ENCODE peak calls at places on chromosomes 3 and 15, in nine cellular contexts. One of them, this sample, is unnamed.

GRCh38 chr3:5136619-5137429 is 14.7 kb downstream of the ARL8B start:
- DNase-seq in central memory CD4-positive, alpha-beta T cell: peak; percentile 50
- DNase-seq in body of pancreas: no peak
- DNase-seq in NCI-H1694 treated with DMSO at 0.1 percent for 48 hours: no peak
- DNase-seq in H54: no peak
- DNase-seq in stimulated activated CD8-positive, alpha-beta memory T cell treated with anti-CD3 and anti-CD28 coated beads, Interleukin-4, amount 100 ng/mL, for 1 hour: no peak
- DNase-seq in left ventricle myocardium superior: no peak
- DNase-seq in Ammon's horn: peak; percentile 36
- DNase-seq in activated CD4-positive, CD25-positive, alpha-beta regulatory T cell treated with anti-CD3 and anti-CD28 coated beads, Interleukin-2, amount 50 U/mL, for 16 hours: no peak
- DNase-seq in this sample: no peak

GRCh38 chr15:70096975-70097336 is 761 bp downstream of the TLE3 start:
- DNase-seq in central memory CD4-positive, alpha-beta T cell: no peak
- DNase-seq in Ammon's horn: no peak
- DNase-seq in activated CD4-positive, CD25-positive, alpha-beta regulatory T cell treated with anti-CD3 and anti-CD28 coated beads, Interleukin-2, amount 50 U/mL, for 16 hours: no peak
- DNase-seq in left ventricle myocardium superior: no peak
- DNase-seq in NCI-H1694 treated with DMSO at 0.1 percent for 48 hours: no peak
- DNase-seq in H54: no peak
- DNase-seq in body of pancreas: no peak
- DNase-seq in stimulated activated CD8-positive, alpha-beta memory T cell treated with anti-CD3 and anti-CD28 coated beads, Interleukin-4, amount 100 ng/mL, for 1 hour: no peak
- DNase-seq in this sample: no peak

GRCh38 chr15:81087121-81087520 is 46.9 kb upstream of the CFAP161 start:
- DNase-seq in NCI-H1694 treated with DMSO at 0.1 percent for 48 hours: no peak
- DNase-seq in Ammon's horn: no peak
- DNase-seq in stimulated activated CD8-positive, alpha-beta memory T cell treated with anti-CD3 and anti-CD28 coated beads, Interleukin-4, amount 100 ng/mL, for 1 hour: no peak
- DNase-seq in H54: no peak
- DNase-seq in body of pancreas: no peak
- DNase-seq in left ventricle myocardium superior: no peak
- DNase-seq in activated CD4-positive, CD25-positive, alpha-beta regulatory T cell treated with anti-CD3 and anti-CD28 coated beads, Interleukin-2, amount 50 U/mL, for 16 hours: no peak
- DNase-seq in central memory CD4-positive, alpha-beta T cell: no peak
- DNase-seq in this sample: no peak

GRCh38 chr3:159762238-159762637 is 226.4 kb upstream of the IL12A start:
- DNase-seq in activated CD4-positive, CD25-positive, alpha-beta regulatory T cell treated with anti-CD3 and anti-CD28 coated beads, Interleukin-2, amount 50 U/mL, for 16 hours: no peak
- DNase-seq in body of pancreas: no peak
- DNase-seq in stimulated activated CD8-positive, alpha-beta memory T cell treated with anti-CD3 and anti-CD28 coated beads, Interleukin-4, amount 100 ng/mL, for 1 hour: no peak
- DNase-seq in Ammon's horn: no peak
- DNase-seq in left ventricle myocardium superior: no peak
- DNase-seq in H54: peak; percentile 71
- DNase-seq in central memory CD4-positive, alpha-beta T cell: no peak
- DNase-seq in NCI-H1694 treated with DMSO at 0.1 percent for 48 hours: no peak
- DNase-seq in this sample: no peak

GRCh38 chr15:42066764-42067415 is 27.5 kb downstream of the PLA2G4D start:
- DNase-seq in central memory CD4-positive, alpha-beta T cell: no peak
- DNase-seq in left ventricle myocardium superior: no peak
- DNase-seq in body of pancreas: no peak
- DNase-seq in Ammon's horn: no peak
- DNase-seq in H54: no peak
- DNase-seq in stimulated activated CD8-positive, alpha-beta memory T cell treated with anti-CD3 and anti-CD28 coated beads, Interleukin-4, amount 100 ng/mL, for 1 hour: no peak
- DNase-seq in NCI-H1694 treated with DMSO at 0.1 percent for 48 hours: no peak
- DNase-seq in activated CD4-positive, CD25-positive, alpha-beta regulatory T cell treated with anti-CD3 and anti-CD28 coated beads, Interleukin-2, amount 50 U/mL, for 16 hours: no peak
- DNase-seq in this sample: no peak

GRCh38 chr3:61057491-61057890 is 193.8 kb downstream of the FHIT start:
- DNase-seq in central memory CD4-positive, alpha-beta T cell: no peak
- DNase-seq in body of pancreas: no peak
- DNase-seq in left ventricle myocardium superior: no peak
- DNase-seq in NCI-H1694 treated with DMSO at 0.1 percent for 48 hours: no peak
- DNase-seq in H54: no peak
- DNase-seq in Ammon's horn: no peak
- DNase-seq in stimulated activated CD8-positive, alpha-beta memory T cell treated with anti-CD3 and anti-CD28 coated beads, Interleukin-4, amount 100 ng/mL, for 1 hour: no peak
- DNase-seq in activated CD4-positive, CD25-positive, alpha-beta regulatory T cell treated with anti-CD3 and anti-CD28 coated beads, Interleukin-2, amount 50 U/mL, for 16 hours: no peak
- DNase-seq in this sample: no peak

GRCh38 chr3:49370585-49371290 is 12.6 kb upstream of the GPX1 start:
- DNase-seq in left ventricle myocardium superior: no peak
- DNase-seq in body of pancreas: no peak
- DNase-seq in activated CD4-positive, CD25-positive, alpha-beta regulatory T cell treated with anti-CD3 and anti-CD28 coated beads, Interleukin-2, amount 50 U/mL, for 16 hours: no peak
- DNase-seq in NCI-H1694 treated with DMSO at 0.1 percent for 48 hours: no peak
- DNase-seq in stimulated activated CD8-positive, alpha-beta memory T cell treated with anti-CD3 and anti-CD28 coated beads, Interleukin-4, amount 100 ng/mL, for 1 hour: no peak
- DNase-seq in central memory CD4-positive, alpha-beta T cell: no peak
- DNase-seq in Ammon's horn: no peak
- DNase-seq in H54: no peak
- DNase-seq in this sample: no peak

GRCh38 chr3:134161817-134162396 is 88.8 kb downstream of the RYK start:
- DNase-seq in body of pancreas: no peak
- DNase-seq in activated CD4-positive, CD25-positive, alpha-beta regulatory T cell treated with anti-CD3 and anti-CD28 coated beads, Interleukin-2, amount 50 U/mL, for 16 hours: no peak
- DNase-seq in left ventricle myocardium superior: no peak
- DNase-seq in NCI-H1694 treated with DMSO at 0.1 percent for 48 hours: no peak
- DNase-seq in H54: no peak
- DNase-seq in stimulated activated CD8-positive, alpha-beta memory T cell treated with anti-CD3 and anti-CD28 coated beads, Interleukin-4, amount 100 ng/mL, for 1 hour: no peak
- DNase-seq in Ammon's horn: no peak
- DNase-seq in central memory CD4-positive, alpha-beta T cell: no peak
- DNase-seq in this sample: no peak

GRCh38 chr3:127646501-127647046 is 17.6 kb downstream of the PODXL2 start:
- DNase-seq in body of pancreas: no peak
- DNase-seq in activated CD4-positive, CD25-positive, alpha-beta regulatory T cell treated with anti-CD3 and anti-CD28 coated beads, Interleukin-2, amount 50 U/mL, for 16 hours: no peak
- DNase-seq in central memory CD4-positive, alpha-beta T cell: no peak
- DNase-seq in H54: no peak
- DNase-seq in left ventricle myocardium superior: no peak
- DNase-seq in NCI-H1694 treated with DMSO at 0.1 percent for 48 hours: peak; percentile 41
- DNase-seq in Ammon's horn: no peak
- DNase-seq in stimulated activated CD8-positive, alpha-beta memory T cell treated with anti-CD3 and anti-CD28 coated beads, Interleukin-4, amount 100 ng/mL, for 1 hour: no peak
- DNase-seq in this sample: no peak

GRCh38 chr15:45573961-45574629 is 13.1 kb upstream of the BLOC1S6 start:
- DNase-seq in left ventricle myocardium superior: no peak
- DNase-seq in H54: no peak
- DNase-seq in NCI-H1694 treated with DMSO at 0.1 percent for 48 hours: no peak
- DNase-seq in activated CD4-positive, CD25-positive, alpha-beta regulatory T cell treated with anti-CD3 and anti-CD28 coated beads, Interleukin-2, amount 50 U/mL, for 16 hours: no peak
- DNase-seq in central memory CD4-positive, alpha-beta T cell: no peak
- DNase-seq in body of pancreas: peak; percentile 13
- DNase-seq in Ammon's horn: no peak
- DNase-seq in stimulated activated CD8-positive, alpha-beta memory T cell treated with anti-CD3 and anti-CD28 coated beads, Interleukin-4, amount 100 ng/mL, for 1 hour: no peak
- DNase-seq in this sample: no peak

GRCh38 chr3:27721717-27722564 is at the start of gene EOMES:
- DNase-seq in central memory CD4-positive, alpha-beta T cell: peak; percentile 67
- DNase-seq in activated CD4-positive, CD25-positive, alpha-beta regulatory T cell treated with anti-CD3 and anti-CD28 coated beads, Interleukin-2, amount 50 U/mL, for 16 hours: peak; percentile 13
- DNase-seq in left ventricle myocardium superior: peak; percentile 49
- DNase-seq in stimulated activated CD8-positive, alpha-beta memory T cell treated with anti-CD3 and anti-CD28 coated beads, Interleukin-4, amount 100 ng/mL, for 1 hour: peak; percentile 60
- DNase-seq in body of pancreas: peak; percentile 68
- DNase-seq in Ammon's horn: no peak
- DNase-seq in NCI-H1694 treated with DMSO at 0.1 percent for 48 hours: peak; percentile 38
- DNase-seq in H54: peak; percentile 54
- DNase-seq in this sample: no peak

GRCh38 chr3:179410317-179410716 is 41.0 kb downstream of the GNB4 start:
- DNase-seq in activated CD4-positive, CD25-positive, alpha-beta regulatory T cell treated with anti-CD3 and anti-CD28 coated beads, Interleukin-2, amount 50 U/mL, for 16 hours: no peak
- DNase-seq in central memory CD4-positive, alpha-beta T cell: no peak
- DNase-seq in body of pancreas: no peak
- DNase-seq in stimulated activated CD8-positive, alpha-beta memory T cell treated with anti-CD3 and anti-CD28 coated beads, Interleukin-4, amount 100 ng/mL, for 1 hour: no peak
- DNase-seq in NCI-H1694 treated with DMSO at 0.1 percent for 48 hours: no peak
- DNase-seq in left ventricle myocardium superior: no peak
- DNase-seq in H54: no peak
- DNase-seq in Ammon's horn: no peak
- DNase-seq in this sample: peak; percentile 3

GRCh38 chr3:47645551-47645950 is 66.9 kb upstream of the CSPG5 start:
- DNase-seq in NCI-H1694 treated with DMSO at 0.1 percent for 48 hours: no peak
- DNase-seq in Ammon's horn: no peak
- DNase-seq in left ventricle myocardium superior: no peak
- DNase-seq in central memory CD4-positive, alpha-beta T cell: no peak
- DNase-seq in body of pancreas: no peak
- DNase-seq in H54: no peak
- DNase-seq in stimulated activated CD8-positive, alpha-beta memory T cell treated with anti-CD3 and anti-CD28 coated beads, Interleukin-4, amount 100 ng/mL, for 1 hour: no peak
- DNase-seq in activated CD4-positive, CD25-positive, alpha-beta regulatory T cell treated with anti-CD3 and anti-CD28 coated beads, Interleukin-2, amount 50 U/mL, for 16 hours: no peak
- DNase-seq in this sample: no peak

GRCh38 chr15:68818671-68819450 is 1.8 kb downstream of the ANP32A start:
- DNase-seq in body of pancreas: peak; percentile 57
- DNase-seq in Ammon's horn: peak; percentile 74
- DNase-seq in central memory CD4-positive, alpha-beta T cell: peak; percentile 13
- DNase-seq in stimulated activated CD8-positive, alpha-beta memory T cell treated with anti-CD3 and anti-CD28 coated beads, Interleukin-4, amount 100 ng/mL, for 1 hour: no peak
- DNase-seq in NCI-H1694 treated with DMSO at 0.1 percent for 48 hours: peak; percentile 27
- DNase-seq in H54: no peak
- DNase-seq in left ventricle myocardium superior: peak; percentile 75
- DNase-seq in activated CD4-positive, CD25-positive, alpha-beta regulatory T cell treated with anti-CD3 and anti-CD28 coated beads, Interleukin-2, amount 50 U/mL, for 16 hours: no peak
- DNase-seq in this sample: no peak

GRCh38 chr3:55471084-55471483 is 16.0 kb downstream of the WNT5A start:
- DNase-seq in central memory CD4-positive, alpha-beta T cell: no peak
- DNase-seq in Ammon's horn: no peak
- DNase-seq in stimulated activated CD8-positive, alpha-beta memory T cell treated with anti-CD3 and anti-CD28 coated beads, Interleukin-4, amount 100 ng/mL, for 1 hour: no peak
- DNase-seq in NCI-H1694 treated with DMSO at 0.1 percent for 48 hours: no peak
- DNase-seq in activated CD4-positive, CD25-positive, alpha-beta regulatory T cell treated with anti-CD3 and anti-CD28 coated beads, Interleukin-2, amount 50 U/mL, for 16 hours: no peak
- DNase-seq in H54: no peak
- DNase-seq in body of pancreas: no peak
- DNase-seq in left ventricle myocardium superior: no peak
- DNase-seq in this sample: no peak

GRCh38 chr3:86230765-86231164 is 760.2 kb downstream of the VGLL3 start:
- DNase-seq in stimulated activated CD8-positive, alpha-beta memory T cell treated with anti-CD3 and anti-CD28 coated beads, Interleukin-4, amount 100 ng/mL, for 1 hour: no peak
- DNase-seq in body of pancreas: no peak
- DNase-seq in Ammon's horn: no peak
- DNase-seq in central memory CD4-positive, alpha-beta T cell: no peak
- DNase-seq in activated CD4-positive, CD25-positive, alpha-beta regulatory T cell treated with anti-CD3 and anti-CD28 coated beads, Interleukin-2, amount 50 U/mL, for 16 hours: no peak
- DNase-seq in left ventricle myocardium superior: no peak
- DNase-seq in NCI-H1694 treated with DMSO at 0.1 percent for 48 hours: no peak
- DNase-seq in H54: no peak
- DNase-seq in this sample: no peak

GRCh38 chr3:159992601-159993000 is 4.0 kb downstream of the IL12A start:
- DNase-seq in Ammon's horn: no peak
- DNase-seq in NCI-H1694 treated with DMSO at 0.1 percent for 48 hours: no peak
- DNase-seq in body of pancreas: no peak
- DNase-seq in H54: no peak
- DNase-seq in activated CD4-positive, CD25-positive, alpha-beta regulatory T cell treated with anti-CD3 and anti-CD28 coated beads, Interleukin-2, amount 50 U/mL, for 16 hours: no peak
- DNase-seq in stimulated activated CD8-positive, alpha-beta memory T cell treated with anti-CD3 and anti-CD28 coated beads, Interleukin-4, amount 100 ng/mL, for 1 hour: no peak
- DNase-seq in left ventricle myocardium superior: no peak
- DNase-seq in central memory CD4-positive, alpha-beta T cell: no peak
- DNase-seq in this sample: no peak

GRCh38 chr3:106610362-106610997 is 741.7 kb upstream of the CBLB start:
- DNase-seq in left ventricle myocardium superior: no peak
- DNase-seq in stimulated activated CD8-positive, alpha-beta memory T cell treated with anti-CD3 and anti-CD28 coated beads, Interleukin-4, amount 100 ng/mL, for 1 hour: no peak
- DNase-seq in body of pancreas: no peak
- DNase-seq in activated CD4-positive, CD25-positive, alpha-beta regulatory T cell treated with anti-CD3 and anti-CD28 coated beads, Interleukin-2, amount 50 U/mL, for 16 hours: no peak
- DNase-seq in NCI-H1694 treated with DMSO at 0.1 percent for 48 hours: no peak
- DNase-seq in Ammon's horn: no peak
- DNase-seq in H54: no peak
- DNase-seq in central memory CD4-positive, alpha-beta T cell: no peak
- DNase-seq in this sample: no peak

GRCh38 chr3:120855665-120856437 is 52.2 kb upstream of the STXBP5L start:
- DNase-seq in activated CD4-positive, CD25-positive, alpha-beta regulatory T cell treated with anti-CD3 and anti-CD28 coated beads, Interleukin-2, amount 50 U/mL, for 16 hours: no peak
- DNase-seq in left ventricle myocardium superior: peak; percentile 34
- DNase-seq in central memory CD4-positive, alpha-beta T cell: no peak
- DNase-seq in stimulated activated CD8-positive, alpha-beta memory T cell treated with anti-CD3 and anti-CD28 coated beads, Interleukin-4, amount 100 ng/mL, for 1 hour: no peak
- DNase-seq in body of pancreas: no peak
- DNase-seq in Ammon's horn: peak; percentile 83
- DNase-seq in NCI-H1694 treated with DMSO at 0.1 percent for 48 hours: peak; percentile 8
- DNase-seq in H54: peak; percentile 25
- DNase-seq in this sample: peak; percentile 44

GRCh38 chr3:33211444-33211843 is 7.2 kb downstream of the SUSD5 start:
- DNase-seq in stimulated activated CD8-positive, alpha-beta memory T cell treated with anti-CD3 and anti-CD28 coated beads, Interleukin-4, amount 100 ng/mL, for 1 hour: no peak
- DNase-seq in body of pancreas: no peak
- DNase-seq in Ammon's horn: no peak
- DNase-seq in H54: peak; percentile 53
- DNase-seq in activated CD4-positive, CD25-positive, alpha-beta regulatory T cell treated with anti-CD3 and anti-CD28 coated beads, Interleukin-2, amount 50 U/mL, for 16 hours: no peak
- DNase-seq in left ventricle myocardium superior: no peak
- DNase-seq in NCI-H1694 treated with DMSO at 0.1 percent for 48 hours: no peak
- DNase-seq in central memory CD4-positive, alpha-beta T cell: no peak
- DNase-seq in this sample: peak; percentile 73

GRCh38 chr3:59192473-59192872 is 142.6 kb upstream of the CFAP20DC start:
- DNase-seq in NCI-H1694 treated with DMSO at 0.1 percent for 48 hours: no peak
- DNase-seq in H54: peak; percentile 14
- DNase-seq in central memory CD4-positive, alpha-beta T cell: no peak
- DNase-seq in activated CD4-positive, CD25-positive, alpha-beta regulatory T cell treated with anti-CD3 and anti-CD28 coated beads, Interleukin-2, amount 50 U/mL, for 16 hours: no peak
- DNase-seq in body of pancreas: no peak
- DNase-seq in stimulated activated CD8-positive, alpha-beta memory T cell treated with anti-CD3 and anti-CD28 coated beads, Interleukin-4, amount 100 ng/mL, for 1 hour: no peak
- DNase-seq in left ventricle myocardium superior: no peak
- DNase-seq in Ammon's horn: no peak
- DNase-seq in this sample: peak; percentile 18

GRCh38 chr3:193483988-193484539 is 70.6 kb downstream of the ATP13A4 start:
- DNase-seq in left ventricle myocardium superior: no peak
- DNase-seq in activated CD4-positive, CD25-positive, alpha-beta regulatory T cell treated with anti-CD3 and anti-CD28 coated beads, Interleukin-2, amount 50 U/mL, for 16 hours: no peak
- DNase-seq in central memory CD4-positive, alpha-beta T cell: no peak
- DNase-seq in Ammon's horn: no peak
- DNase-seq in NCI-H1694 treated with DMSO at 0.1 percent for 48 hours: no peak
- DNase-seq in stimulated activated CD8-positive, alpha-beta memory T cell treated with anti-CD3 and anti-CD28 coated beads, Interleukin-4, amount 100 ng/mL, for 1 hour: no peak
- DNase-seq in body of pancreas: no peak
- DNase-seq in H54: no peak
- DNase-seq in this sample: no peak

GRCh38 chr15:77496710-77497107 is 76.0 kb downstream of the HMG20A start:
- DNase-seq in stimulated activated CD8-positive, alpha-beta memory T cell treated with anti-CD3 and anti-CD28 coated beads, Interleukin-4, amount 100 ng/mL, for 1 hour: peak; percentile 14
- DNase-seq in activated CD4-positive, CD25-positive, alpha-beta regulatory T cell treated with anti-CD3 and anti-CD28 coated beads, Interleukin-2, amount 50 U/mL, for 16 hours: peak; percentile 16
- DNase-seq in H54: no peak
- DNase-seq in Ammon's horn: peak; percentile 83
- DNase-seq in central memory CD4-positive, alpha-beta T cell: peak; percentile 46
- DNase-seq in left ventricle myocardium superior: peak; percentile 93
- DNase-seq in NCI-H1694 treated with DMSO at 0.1 percent for 48 hours: peak; percentile 80
- DNase-seq in body of pancreas: peak; percentile 82
- DNase-seq in this sample: peak; percentile 96